ENCODE peak calls at places on chromosomes 1 and 21, in six cellular contexts. N is pancreas, S is mucosa of descending colon, R is tibial artery, B is aorta, F is vagina. A is an unnamed sample.

GRCh38 chr21:18970941-18971340 is 567.4 kb upstream of the TMPRSS15 start:
- DNase-seq in F (no peak), S (no peak), N (no peak), R (no peak), B (no peak), A (no peak)

GRCh38 chr1:55474168-55474786 is 259.1 kb upstream of the USP24 start:
- DNase-seq in S (no peak), R (no peak), N (no peak), B (no peak), F (no peak), A (no peak)

GRCh38 chr1:204171751-204172178 is 5.6 kb upstream of the REN start:
- DNase-seq in R (no peak), S (no peak), B (no peak), N (no peak), F (no peak), A (no peak)

GRCh38 chr1:41365772-41366427 is 4.7 kb downstream of the FOXO6 start:
- DNase-seq in R (no peak), B (peak; percentile 62), S (no peak), N (peak; percentile 60), F (no peak), A (no peak)

GRCh38 chr1:21930629-21931170 is 6.4 kb downstream of the HSPG2 start:
- DNase-seq in R (no peak), B (no peak), N (no peak), F (no peak), S (no peak), A (no peak)

GRCh38 chr1:30888391-30888790 is 20.2 kb downstream of the SDC3 start:
- DNase-seq in B (peak; percentile 86), N (no peak), F (no peak), S (no peak), R (peak; percentile 64), A (peak; percentile 92)

GRCh38 chr1:230342019-230342418 is 84.1 kb downstream of the PGBD5 start:
- DNase-seq in F (no peak), R (no peak), S (no peak), B (no peak), N (no peak), A (no peak)

GRCh38 chr1:179807691-179808485 is 64.8 kb downstream of the FAM163A start:
- DNase-seq in N (no peak), F (no peak), S (no peak), R (no peak), B (no peak), A (no peak)

GRCh38 chr1:40708750-40709099 is 17.2 kb downstream of the NFYC start:
- DNase-seq in S (no peak), F (no peak), B (no peak), N (no peak), R (no peak), A (no peak)

GRCh38 chr1:215877452-215877951 is 310.4 kb downstream of the KCTD3 start:
- DNase-seq in N (no peak), B (no peak), R (no peak), S (no peak), F (no peak), A (no peak)

GRCh38 chr1:11519629-11520031 is 40.7 kb downstream of the DISP3 start:
- DNase-seq in B (no peak), N (no peak), F (no peak), R (peak; percentile 7), S (no peak), A (peak; percentile 53)

GRCh38 chr1:192342842-192343241 is 26.1 kb downstream of the RGS21 start:
- DNase-seq in S (no peak), N (no peak), F (no peak), B (no peak), R (no peak), A (no peak)

GRCh38 chr1:83709662-83710061 is 289.3 kb downstream of the TTLL7 start:
- DNase-seq in S (no peak), B (no peak), N (no peak), R (no peak), F (no peak), A (no peak)

GRCh38 chr1:236421022-236421421 is 26.9 kb downstream of the EDARADD start:
- DNase-seq in R (no peak), S (no peak), F (no peak), N (no peak), B (no peak), A (no peak)

GRCh38 chr1:31814041-31814511 is 1.7 kb downstream of the SPOCD1 start:
- DNase-seq in R (peak; percentile 13), B (no peak), F (no peak), S (no peak), N (no peak), A (no peak)

GRCh38 chr1:198212675-198213074 is 55.9 kb downstream of the NEK7 start:
- DNase-seq in S (no peak), B (no peak), R (no peak), F (no peak), N (no peak), A (no peak)

GRCh38 chr1:71656902-71657301 is 576.1 kb upstream of the ZRANB2 start:
- DNase-seq in F (no peak), B (no peak), S (no peak), R (no peak), N (no peak), A (no peak)

GRCh38 chr1:162023547-162024501 is at the start of gene OLFML2B:
- DNase-seq in R (peak; percentile 81), S (peak; percentile 70), N (peak; percentile 83), B (peak; percentile 90), F (peak; percentile 85), A (peak; percentile 86)

GRCh38 chr1:53541761-53542550 is 82.8 kb downstream of the DMRTB1 start:
- DNase-seq in N (peak; percentile 50), F (no peak), R (no peak), S (peak; percentile 40), B (peak; percentile 49), A (peak; percentile 91)

DNA sequence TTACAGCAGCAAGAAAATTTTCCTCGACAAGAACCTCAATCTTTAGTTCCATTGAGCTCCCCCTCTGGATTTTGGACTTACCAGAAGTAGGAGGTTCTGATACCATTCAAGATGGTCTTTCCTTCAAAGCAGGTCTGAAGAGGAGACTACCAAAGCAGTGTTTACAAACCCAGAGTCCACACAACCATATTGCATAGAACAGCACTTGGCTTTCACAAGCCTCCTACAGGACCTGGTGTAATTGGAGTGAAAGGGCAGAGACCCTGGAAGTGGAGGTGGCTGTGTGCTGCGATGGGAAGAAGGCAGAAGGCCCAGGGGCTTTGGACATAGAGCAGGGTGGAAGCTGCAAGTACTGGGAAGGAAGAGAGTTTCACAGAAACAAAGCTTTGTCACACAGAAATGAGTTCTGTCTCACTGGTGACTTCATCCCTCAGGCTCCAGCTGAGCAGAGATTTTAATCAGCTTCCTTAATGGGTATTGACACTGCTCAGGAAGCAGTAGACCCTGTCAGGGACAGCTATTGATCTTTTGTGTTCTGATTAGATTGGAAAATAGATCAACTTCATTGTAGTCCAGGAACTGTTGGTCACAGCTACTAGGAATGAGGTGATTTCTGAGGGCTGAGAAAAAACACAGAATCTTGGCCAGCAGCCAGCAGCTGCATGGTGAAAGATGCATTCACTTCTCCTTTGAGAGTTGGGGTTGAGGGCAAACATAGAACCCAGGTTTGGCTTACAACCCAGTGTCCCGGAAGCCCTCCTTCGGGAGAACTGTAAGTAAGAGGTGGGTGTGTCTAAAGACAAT is 124.0 kb downstream of the SYT2 start:
- DNase-seq in S (no peak), R (peak; percentile 55), B (peak; percentile 67), F (no peak), N (no peak), A (no peak)
- H3K4me1 ChIP-seq in S (no peaks in the 10 kb centered on the region), R (peaks cover 56% of the 10 kb centered on the region), B (peaks cover 7% of the 10 kb centered on the region), F (peaks cover 45% of the 10 kb centered on the region), N (peaks cover 2% of the 10 kb centered on the region), A (peaks cover 22% of the 10 kb centered on the region)

GRCh38 chr21:43597845-43598244 is 61.4 kb downstream of the HSF2BP start:
- DNase-seq in F (no peak), R (no peak), S (no peak), N (no peak), B (no peak), A (no peak)
- H3K4me1 ChIP-seq in F (no peaks in the 10 kb centered on the region), R (no peaks in the 10 kb centered on the region), S (no peaks in the 10 kb centered on the region), N (no peaks in the 10 kb centered on the region), B (no peaks in the 10 kb centered on the region), A (no peaks in the 10 kb centered on the region)

GRCh38 chr21:44914176-44914874 is 6.4 kb downstream of the ITGB2 start:
- DNase-seq in S (peak; percentile 81), F (no peak), R (no peak), B (peak; percentile 64), N (no peak), A (peak; percentile 75)
- H3K4me1 ChIP-seq in S (peaks cover 10% of the 10 kb centered on the region), F (peaks cover 23% of the 10 kb centered on the region), R (peaks cover 11% of the 10 kb centered on the region), B (no peaks in the 10 kb centered on the region), N (peaks cover 16% of the 10 kb centered on the region), A (peaks cover 17% of the 10 kb centered on the region)

DNA sequence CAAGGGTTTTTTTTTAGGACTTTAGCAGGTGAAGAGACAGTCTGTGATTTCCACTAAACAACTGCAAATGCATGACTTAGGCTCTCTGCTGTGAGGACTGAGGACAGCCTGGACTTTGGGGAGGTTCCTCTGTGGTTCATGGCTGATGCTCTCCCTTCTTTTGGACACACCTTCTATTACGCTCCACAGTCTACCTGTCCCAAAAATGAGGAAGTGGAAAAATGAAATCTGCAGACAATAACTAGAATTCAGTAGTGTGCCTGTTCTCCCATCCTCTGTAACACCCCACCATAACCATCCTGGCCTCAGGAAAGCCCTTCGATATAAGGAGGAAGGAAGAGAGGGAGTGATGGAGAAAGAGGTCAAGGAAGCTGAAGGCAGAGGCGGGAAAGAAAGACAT is 68.7 kb downstream of the NTPCR start:
- DNase-seq in R (no peak), B (no peak), N (no peak), S (no peak), F (peak; percentile 52), A (no peak)
- H3K4me1 ChIP-seq in R (no peaks in the 10 kb centered on the region), B (no peaks in the 10 kb centered on the region), N (peaks cover 11% of the 10 kb centered on the region), S (no peaks in the 10 kb centered on the region), F (no peaks in the 10 kb centered on the region), A (no peaks in the 10 kb centered on the region)

GRCh38 chr1:51494138-51494830 is 24.8 kb downstream of the EPS15 start:
- DNase-seq in R (no peak), B (no peak), S (no peak), N (no peak), F (no peak), A (no peak)

GRCh38 chr1:51488372-51489050 is 30.6 kb downstream of the EPS15 start:
- DNase-seq in N (no peak), S (no peak), F (no peak), R (no peak), B (no peak), A (no peak)

GRCh38 chr1:51491166-51491981 is 27.7 kb downstream of the EPS15 start:
- DNase-seq in R (no peak), B (no peak), N (no peak), F (no peak), S (no peak), A (no peak)

GRCh38 chr1:51487628-51488027 is 31.4 kb downstream of the EPS15 start:
- DNase-seq in F (no peak), N (no peak), B (no peak), R (no peak), S (no peak), A (no peak)

DNA sequence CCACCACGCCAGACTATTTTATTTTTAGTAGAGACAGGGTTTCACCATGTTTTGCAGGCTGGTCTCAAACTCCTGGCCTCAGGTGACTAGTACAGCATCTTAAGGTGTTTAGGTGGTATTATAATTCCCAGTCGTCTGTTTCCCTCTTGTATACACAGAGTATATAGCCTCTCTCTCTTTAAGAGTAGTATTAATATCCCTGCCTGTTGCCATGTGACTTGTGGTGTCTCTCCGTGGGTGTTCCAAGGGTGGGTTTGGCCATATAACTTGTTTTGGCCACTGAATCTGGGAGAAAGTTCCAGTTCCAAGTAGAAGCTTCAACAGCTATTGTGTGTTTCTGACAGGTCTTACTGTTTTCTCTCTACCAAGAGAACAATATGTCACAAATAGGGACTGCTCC is 29.6 kb downstream of the EPS15 start:
- DNase-seq in B (no peak), S (no peak), F (no peak), N (no peak), R (no peak), A (no peak)
- H3K4me1 ChIP-seq in B (peaks cover 8% of the 10 kb centered on the region), S (peaks cover 34% of the 10 kb centered on the region), F (peaks cover 29% of the 10 kb centered on the region), N (peaks cover 26% of the 10 kb centered on the region), R (peaks cover 17% of the 10 kb centered on the region), A (peaks cover 7% of the 10 kb centered on the region)

A was measured in kidney.